ENCODE peak calls at places on chromosomes 11 and 22, in six cellular contexts. One of them, this sample, is unnamed.

GRCh38 chr11:27228232-27228631 is 134.8 kb downstream of the CCDC34 start:
- DNase-seq in adrenal gland: no peak
- DNase-seq in dorsolateral prefrontal cortex: no peak
- DNase-seq in epithelial cell of proximal tubule: no peak
- DNase-seq in AG04450: no peak
- DNase-seq in endothelial cell: no peak
- DNase-seq in this sample: no peak

GRCh38 chr11:11959601-11960000 is 48.8 kb downstream of the DKK3 start:
- DNase-seq in adrenal gland: no peak
- DNase-seq in dorsolateral prefrontal cortex: no peak
- DNase-seq in epithelial cell of proximal tubule: no peak
- DNase-seq in AG04450: no peak
- DNase-seq in endothelial cell: no peak
- DNase-seq in this sample: no peak

GRCh38 chr11:84890706-84891105 is 736.4 kb downstream of the DLG2 start:
- DNase-seq in adrenal gland: no peak
- DNase-seq in dorsolateral prefrontal cortex: no peak
- DNase-seq in epithelial cell of proximal tubule: no peak
- DNase-seq in AG04450: no peak
- DNase-seq in endothelial cell: no peak
- DNase-seq in this sample: no peak

GRCh38 chr22:23137905-23138520 is 3.8 kb downstream of the RSPH14 start:
- DNase-seq in adrenal gland: no peak
- DNase-seq in dorsolateral prefrontal cortex: no peak
- DNase-seq in epithelial cell of proximal tubule: no peak
- DNase-seq in AG04450: no peak
- DNase-seq in endothelial cell: no peak
- DNase-seq in this sample: peak; percentile 67

GRCh38 chr11:79025622-79026021 is 415.2 kb downstream of the TENM4 start:
- DNase-seq in adrenal gland: no peak
- DNase-seq in dorsolateral prefrontal cortex: no peak
- DNase-seq in epithelial cell of proximal tubule: no peak
- DNase-seq in AG04450: no peak
- DNase-seq in endothelial cell: no peak
- DNase-seq in this sample: no peak

GRCh38 chr22:37619991-37620390 is 11.4 kb downstream of the GGA1 start:
- DNase-seq in adrenal gland: no peak
- DNase-seq in dorsolateral prefrontal cortex: no peak
- DNase-seq in epithelial cell of proximal tubule: no peak
- DNase-seq in AG04450: no peak
- DNase-seq in endothelial cell: no peak
- DNase-seq in this sample: no peak

GRCh38 chr22:17847360-17848078 is 73.2 kb upstream of the BID start:
- DNase-seq in adrenal gland: no peak
- DNase-seq in dorsolateral prefrontal cortex: no peak
- DNase-seq in epithelial cell of proximal tubule: no peak
- DNase-seq in AG04450: no peak
- DNase-seq in endothelial cell: no peak
- DNase-seq in this sample: no peak

GRCh38 chr22:42613869-42614268 is 814 bp downstream of the POLDIP3 start:
- DNase-seq in adrenal gland: peak; percentile 61
- DNase-seq in dorsolateral prefrontal cortex: no peak
- DNase-seq in epithelial cell of proximal tubule: no peak
- DNase-seq in AG04450: no peak
- DNase-seq in endothelial cell: no peak
- DNase-seq in this sample: no peak

GRCh38 chr11:65150513-65151271 is 16.4 kb upstream of the SYVN1 start:
- DNase-seq in adrenal gland: peak; percentile 98
- DNase-seq in dorsolateral prefrontal cortex: peak; percentile 65
- DNase-seq in epithelial cell of proximal tubule: peak; percentile 27
- DNase-seq in AG04450: no peak
- DNase-seq in endothelial cell: no peak
- DNase-seq in this sample: peak; percentile 56

GRCh38 chr11:1211838-1212237 is 11.0 kb upstream of the MUC5B start:
- DNase-seq in adrenal gland: no peak
- DNase-seq in dorsolateral prefrontal cortex: no peak
- DNase-seq in epithelial cell of proximal tubule: no peak
- DNase-seq in AG04450: no peak
- DNase-seq in endothelial cell: no peak
- DNase-seq in this sample: no peak

GRCh38 chr11:57772562-57772961 is 11.0 kb downstream of the CTNND1 start:
- DNase-seq in adrenal gland: no peak
- DNase-seq in dorsolateral prefrontal cortex: no peak
- DNase-seq in epithelial cell of proximal tubule: no peak
- DNase-seq in AG04450: no peak
- DNase-seq in endothelial cell: no peak
- DNase-seq in this sample: no peak

GRCh38 chr22:24060375-24060788 is 49.3 kb downstream of the CABIN1 start:
- DNase-seq in adrenal gland: peak; percentile 42
- DNase-seq in dorsolateral prefrontal cortex: no peak
- DNase-seq in epithelial cell of proximal tubule: peak; percentile 74
- DNase-seq in AG04450: peak; percentile 76
- DNase-seq in endothelial cell: no peak
- DNase-seq in this sample: no peak

GRCh38 chr11:42329930-42330555 is 870.6 kb upstream of the LRRC4C start:
- DNase-seq in adrenal gland: no peak
- DNase-seq in dorsolateral prefrontal cortex: no peak
- DNase-seq in epithelial cell of proximal tubule: no peak
- DNase-seq in AG04450: no peak
- DNase-seq in endothelial cell: no peak
- DNase-seq in this sample: no peak

GRCh38 chr11:7572001-7572712 is 58.4 kb downstream of the PPFIBP2 start:
- DNase-seq in adrenal gland: no peak
- DNase-seq in dorsolateral prefrontal cortex: no peak
- DNase-seq in epithelial cell of proximal tubule: no peak
- DNase-seq in AG04450: no peak
- DNase-seq in endothelial cell: no peak
- DNase-seq in this sample: no peak

GRCh38 chr22:23218867-23219251 is 38.5 kb downstream of the BCR start:
- DNase-seq in adrenal gland: no peak
- DNase-seq in dorsolateral prefrontal cortex: no peak
- DNase-seq in epithelial cell of proximal tubule: no peak
- DNase-seq in AG04450: no peak
- DNase-seq in endothelial cell: no peak
- DNase-seq in this sample: peak; percentile 40

GRCh38 chr11:20045098-20045688 is 115.1 kb downstream of the DBX1 start:
- DNase-seq in adrenal gland: no peak
- DNase-seq in dorsolateral prefrontal cortex: no peak
- DNase-seq in epithelial cell of proximal tubule: no peak
- DNase-seq in AG04450: no peak
- DNase-seq in endothelial cell: no peak
- DNase-seq in this sample: no peak

GRCh38 chr11:29343465-29344333 is 673.1 kb downstream of the KCNA4 start:
- DNase-seq in adrenal gland: peak; percentile 76
- DNase-seq in dorsolateral prefrontal cortex: peak; percentile 57
- DNase-seq in epithelial cell of proximal tubule: no peak
- DNase-seq in AG04450: no peak
- DNase-seq in endothelial cell: peak; percentile 78
- DNase-seq in this sample: peak; percentile 48

GRCh38 chr11:82937554-82937953 is 36.0 kb downstream of the DDIAS start:
- DNase-seq in adrenal gland: no peak
- DNase-seq in dorsolateral prefrontal cortex: no peak
- DNase-seq in epithelial cell of proximal tubule: no peak
- DNase-seq in AG04450: no peak
- DNase-seq in endothelial cell: no peak
- DNase-seq in this sample: no peak

GRCh38 chr11:59191899-59192298 is 20.0 kb downstream of the DTX4 start:
- DNase-seq in adrenal gland: no peak
- DNase-seq in dorsolateral prefrontal cortex: no peak
- DNase-seq in epithelial cell of proximal tubule: no peak
- DNase-seq in AG04450: no peak
- DNase-seq in endothelial cell: no peak
- DNase-seq in this sample: no peak

GRCh38 chr22:20211997-20212753 is 55.9 kb downstream of the RTN4R start:
- DNase-seq in adrenal gland: no peak
- DNase-seq in dorsolateral prefrontal cortex: peak; percentile 23
- DNase-seq in epithelial cell of proximal tubule: no peak
- DNase-seq in AG04450: no peak
- DNase-seq in endothelial cell: no peak
- DNase-seq in this sample: no peak

GRCh38 chr11:27242591-27242990 is 120.4 kb downstream of the CCDC34 start:
- DNase-seq in adrenal gland: no peak
- DNase-seq in dorsolateral prefrontal cortex: no peak
- DNase-seq in epithelial cell of proximal tubule: no peak
- DNase-seq in AG04450: no peak
- DNase-seq in endothelial cell: no peak
- DNase-seq in this sample: no peak

GRCh38 chr22:31968022-31968421 is 23.7 kb downstream of the YWHAH start:
- DNase-seq in adrenal gland: no peak
- DNase-seq in dorsolateral prefrontal cortex: peak; percentile 52
- DNase-seq in epithelial cell of proximal tubule: no peak
- DNase-seq in AG04450: no peak
- DNase-seq in endothelial cell: no peak
- DNase-seq in this sample: no peak

GRCh38 chr11:134541951-134542350 is 129.9 kb upstream of the B3GAT1 start:
- DNase-seq in adrenal gland: peak; percentile 9
- DNase-seq in dorsolateral prefrontal cortex: no peak
- DNase-seq in epithelial cell of proximal tubule: no peak
- DNase-seq in AG04450: no peak
- DNase-seq in endothelial cell: no peak
- DNase-seq in this sample: no peak

GRCh38 chr11:76241243-76242000 is 35.1 kb upstream of the WNT11 start:
- DNase-seq in adrenal gland: no peak
- DNase-seq in dorsolateral prefrontal cortex: no peak
- DNase-seq in epithelial cell of proximal tubule: no peak
- DNase-seq in AG04450: no peak
- DNase-seq in endothelial cell: no peak
- DNase-seq in this sample: no peak

GRCh38 chr11:60868682-60869450 is 1.5 kb downstream of the ZP1 start:
- DNase-seq in adrenal gland: no peak
- DNase-seq in dorsolateral prefrontal cortex: no peak
- DNase-seq in epithelial cell of proximal tubule: no peak
- DNase-seq in AG04450: no peak
- DNase-seq in endothelial cell: no peak
- DNase-seq in this sample: no peak

GRCh38 chr11:29171350-29171950 is 845.4 kb downstream of the KCNA4 start:
- DNase-seq in adrenal gland: no peak
- DNase-seq in dorsolateral prefrontal cortex: no peak
- DNase-seq in epithelial cell of proximal tubule: no peak
- DNase-seq in AG04450: no peak
- DNase-seq in endothelial cell: no peak
- DNase-seq in this sample: no peak

GRCh38 chr11:109197656-109198055 is 224.3 kb upstream of the C11orf87 start:
- DNase-seq in adrenal gland: no peak
- DNase-seq in dorsolateral prefrontal cortex: no peak
- DNase-seq in epithelial cell of proximal tubule: no peak
- DNase-seq in AG04450: no peak
- DNase-seq in endothelial cell: no peak
- DNase-seq in this sample: no peak

GRCh38 chr11:17734986-17735822 is 623 bp downstream of the KCNC1 start:
- DNase-seq in adrenal gland: peak; percentile 74
- DNase-seq in dorsolateral prefrontal cortex: no peak
- DNase-seq in epithelial cell of proximal tubule: no peak
- DNase-seq in AG04450: peak; percentile 27
- DNase-seq in endothelial cell: peak; percentile 83
- DNase-seq in this sample: peak; percentile 59

GRCh38 chr11:30322162-30322561 is 742 bp upstream of the ARL14EP start:
- DNase-seq in adrenal gland: no peak
- DNase-seq in dorsolateral prefrontal cortex: no peak
- DNase-seq in epithelial cell of proximal tubule: no peak
- DNase-seq in AG04450: no peak
- DNase-seq in endothelial cell: no peak
- DNase-seq in this sample: no peak

DNA sequence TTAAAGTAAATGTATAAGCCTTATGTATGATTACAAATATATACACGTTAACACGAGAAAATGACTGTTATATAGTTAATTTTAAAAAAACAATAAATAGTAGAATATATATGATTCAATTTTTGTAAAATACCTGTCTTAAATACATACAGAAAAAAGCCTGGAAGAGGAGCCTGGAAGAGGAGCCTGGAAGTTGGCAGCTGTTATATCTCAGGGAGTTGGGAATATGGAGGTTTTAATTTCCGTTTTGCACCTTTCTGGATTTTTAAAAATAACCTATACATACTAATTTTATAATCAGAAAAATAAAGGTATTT is 111.6 kb downstream of the WT1 start:
- DNase-seq in adrenal gland: no peak
- DNase-seq in dorsolateral prefrontal cortex: no peak
- DNase-seq in epithelial cell of proximal tubule: no peak
- DNase-seq in AG04450: no peak
- DNase-seq in endothelial cell: no peak
- DNase-seq in this sample: no peak
- TF ChIP-seq CTCF in adrenal gland: no peak
- TF ChIP-seq CTCF in dorsolateral prefrontal cortex: no peak
- TF ChIP-seq CTCF in epithelial cell of proximal tubule: no peak
- TF ChIP-seq CTCF in AG04450: no peak
- TF ChIP-seq CTCF in endothelial cell: peak; percentile 48
- TF ChIP-seq CTCF in this sample: no peak

GRCh38 chr22:39927544-39927943 is 26.7 kb downstream of the GRAP2 start:
- DNase-seq in adrenal gland: no peak
- DNase-seq in dorsolateral prefrontal cortex: no peak
- DNase-seq in epithelial cell of proximal tubule: no peak
- DNase-seq in AG04450: no peak
- DNase-seq in endothelial cell: no peak
- DNase-seq in this sample: peak; percentile 73
- TF ChIP-seq CTCF in adrenal gland: no peak
- TF ChIP-seq CTCF in dorsolateral prefrontal cortex: no peak
- TF ChIP-seq CTCF in epithelial cell of proximal tubule: no peak
- TF ChIP-seq CTCF in AG04450: peak; percentile 27
- TF ChIP-seq CTCF in endothelial cell: peak; percentile 19
- TF ChIP-seq CTCF in this sample: peak; percentile 67

GRCh38 chr11:69041516-69041915 is 7.2 kb upstream of the TPCN2 start:
- DNase-seq in adrenal gland: no peak
- DNase-seq in dorsolateral prefrontal cortex: no peak
- DNase-seq in epithelial cell of proximal tubule: no peak
- DNase-seq in AG04450: no peak
- DNase-seq in endothelial cell: no peak
- DNase-seq in this sample: no peak

GRCh38 chr11:69048056-69048717 is 545 bp upstream of the TPCN2 start:
- DNase-seq in adrenal gland: no peak
- DNase-seq in dorsolateral prefrontal cortex: no peak
- DNase-seq in epithelial cell of proximal tubule: no peak
- DNase-seq in AG04450: no peak
- DNase-seq in endothelial cell: no peak
- DNase-seq in this sample: no peak

GRCh38 chr11:69040581-69041260 is 8.0 kb upstream of the TPCN2 start:
- DNase-seq in adrenal gland: no peak
- DNase-seq in dorsolateral prefrontal cortex: no peak
- DNase-seq in epithelial cell of proximal tubule: peak; percentile 61
- DNase-seq in AG04450: peak; percentile 62
- DNase-seq in endothelial cell: no peak
- DNase-seq in this sample: peak; percentile 76

GRCh38 chr11:69040051-69040450 is 8.7 kb upstream of the TPCN2 start:
- DNase-seq in adrenal gland: no peak
- DNase-seq in dorsolateral prefrontal cortex: no peak
- DNase-seq in epithelial cell of proximal tubule: no peak
- DNase-seq in AG04450: no peak
- DNase-seq in endothelial cell: no peak
- DNase-seq in this sample: no peak

GRCh38 chr11:69044111-69045013 is 4.4 kb upstream of the TPCN2 start:
- DNase-seq in adrenal gland: peak; percentile 79
- DNase-seq in dorsolateral prefrontal cortex: peak; percentile 69
- DNase-seq in epithelial cell of proximal tubule: peak; percentile 47
- DNase-seq in AG04450: peak; percentile 53
- DNase-seq in endothelial cell: peak; percentile 63
- DNase-seq in this sample: peak; percentile 38
- TF ChIP-seq CTCF in adrenal gland: peak; percentile 52
- TF ChIP-seq CTCF in dorsolateral prefrontal cortex: peak; percentile 66
- TF ChIP-seq CTCF in epithelial cell of proximal tubule: peak; percentile 83
- TF ChIP-seq CTCF in AG04450: peak; percentile 71
- TF ChIP-seq CTCF in endothelial cell: no peak
- TF ChIP-seq CTCF in this sample: peak; percentile 43

GRCh38 chr11:6418199-6418957 is 516 bp downstream of the APBB1 start:
- DNase-seq in adrenal gland: peak; percentile 34
- DNase-seq in dorsolateral prefrontal cortex: no peak
- DNase-seq in epithelial cell of proximal tubule: no peak
- DNase-seq in AG04450: no peak
- DNase-seq in endothelial cell: peak; percentile 20
- DNase-seq in this sample: peak; percentile 22
- TF ChIP-seq CTCF in adrenal gland: no peak
- TF ChIP-seq CTCF in dorsolateral prefrontal cortex: no peak
- TF ChIP-seq CTCF in epithelial cell of proximal tubule: no peak
- TF ChIP-seq CTCF in AG04450: no peak
- TF ChIP-seq CTCF in endothelial cell: no peak
- TF ChIP-seq CTCF in this sample: no peak